ENCODE peak calls at places on chromosomes 1 and 21, in eight cellular contexts. One of them, this sample, is unnamed. For H3K27me3, the result is how much of the 10 kb centered on the place peaks cover.

GRCh38 chr1:52041551-52042185 is 8.1 kb upstream of the KTI12 start:
- DNase-seq in Peyer's patch: no peak
- DNase-seq in Panc1: no peak
- DNase-seq in small intestine: no peak
- DNase-seq in mesendoderm: no peak
- DNase-seq in HL-60: no peak
- DNase-seq in GM23248: no peak
- DNase-seq in neuronal stem cell: no peak
- DNase-seq in this sample: no peak

GRCh38 chr21:42864812-42865211 is 14.5 kb downstream of the WDR4 start:
- DNase-seq in Peyer's patch: no peak
- DNase-seq in Panc1: no peak
- DNase-seq in small intestine: no peak
- DNase-seq in mesendoderm: no peak
- DNase-seq in HL-60: no peak
- DNase-seq in GM23248: peak
- DNase-seq in neuronal stem cell: no peak
- DNase-seq in this sample: no peak

GRCh38 chr1:193763313-193763712 is 576.9 kb upstream of the B3GALT2 start:
- DNase-seq in Peyer's patch: no peak
- DNase-seq in Panc1: no peak
- DNase-seq in small intestine: no peak
- DNase-seq in mesendoderm: no peak
- DNase-seq in HL-60: no peak
- DNase-seq in GM23248: peak
- DNase-seq in neuronal stem cell: no peak
- DNase-seq in this sample: no peak

GRCh38 chr1:160997323-160998038 is 23.5 kb downstream of the F11R start:
- DNase-seq in Peyer's patch: peak
- DNase-seq in Panc1: no peak
- DNase-seq in small intestine: peak
- DNase-seq in mesendoderm: peak
- DNase-seq in HL-60: peak
- DNase-seq in GM23248: peak
- DNase-seq in neuronal stem cell: no peak
- DNase-seq in this sample: peak

GRCh38 chr1:31932491-31933316 is 5.5 kb downstream of the PTP4A2 start:
- DNase-seq in Peyer's patch: no peak
- DNase-seq in Panc1: no peak
- DNase-seq in small intestine: no peak
- DNase-seq in mesendoderm: peak
- DNase-seq in HL-60: peak
- DNase-seq in GM23248: peak
- DNase-seq in neuronal stem cell: no peak
- DNase-seq in this sample: no peak

GRCh38 chr1:8232036-8232757 is 85.7 kb upstream of the SLC45A1 start:
- DNase-seq in Peyer's patch: no peak
- DNase-seq in Panc1: no peak
- DNase-seq in small intestine: peak
- DNase-seq in mesendoderm: no peak
- DNase-seq in HL-60: no peak
- DNase-seq in GM23248: no peak
- DNase-seq in neuronal stem cell: no peak
- DNase-seq in this sample: no peak

GRCh38 chr1:229191066-229191674 is 79.7 kb upstream of the RAB4A start:
- DNase-seq in Peyer's patch: no peak
- DNase-seq in Panc1: no peak
- DNase-seq in small intestine: no peak
- DNase-seq in mesendoderm: peak
- DNase-seq in HL-60: no peak
- DNase-seq in GM23248: peak
- DNase-seq in neuronal stem cell: no peak
- DNase-seq in this sample: peak

GRCh38 chr1:246373828-246374569 is 133.1 kb downstream of the SMYD3 start:
- DNase-seq in Peyer's patch: no peak
- DNase-seq in Panc1: no peak
- DNase-seq in small intestine: no peak
- DNase-seq in mesendoderm: no peak
- DNase-seq in HL-60: no peak
- DNase-seq in GM23248: no peak
- DNase-seq in neuronal stem cell: no peak
- DNase-seq in this sample: no peak

GRCh38 chr1:53584446-53585102 is 125.4 kb downstream of the DMRTB1 start:
- DNase-seq in Peyer's patch: no peak
- DNase-seq in Panc1: no peak
- DNase-seq in small intestine: no peak
- DNase-seq in mesendoderm: no peak
- DNase-seq in HL-60: no peak
- DNase-seq in GM23248: no peak
- DNase-seq in neuronal stem cell: no peak
- DNase-seq in this sample: no peak

GRCh38 chr21:16945580-16945979 is 567.3 kb upstream of the CXADR start:
- DNase-seq in Peyer's patch: no peak
- DNase-seq in Panc1: no peak
- DNase-seq in small intestine: no peak
- DNase-seq in mesendoderm: no peak
- DNase-seq in HL-60: no peak
- DNase-seq in GM23248: no peak
- DNase-seq in neuronal stem cell: no peak
- DNase-seq in this sample: no peak

GRCh38 chr1:115474166-115474565 is 136.1 kb upstream of the NGF start:
- DNase-seq in Peyer's patch: no peak
- DNase-seq in Panc1: no peak
- DNase-seq in small intestine: no peak
- DNase-seq in mesendoderm: no peak
- DNase-seq in HL-60: no peak
- DNase-seq in GM23248: no peak
- DNase-seq in neuronal stem cell: no peak
- DNase-seq in this sample: no peak

GRCh38 chr1:111476214-111476613 is 2.4 kb downstream of the C1orf162 start:
- DNase-seq in Peyer's patch: no peak
- DNase-seq in Panc1: no peak
- DNase-seq in small intestine: no peak
- DNase-seq in mesendoderm: no peak
- DNase-seq in HL-60: no peak
- DNase-seq in GM23248: no peak
- DNase-seq in neuronal stem cell: no peak
- DNase-seq in this sample: no peak

GRCh38 chr1:111475706-111476105 is 1.9 kb downstream of the C1orf162 start:
- DNase-seq in Peyer's patch: no peak
- DNase-seq in Panc1: no peak
- DNase-seq in small intestine: peak
- DNase-seq in mesendoderm: no peak
- DNase-seq in HL-60: no peak
- DNase-seq in GM23248: no peak
- DNase-seq in neuronal stem cell: no peak
- DNase-seq in this sample: no peak

GRCh38 chr1:111474106-111474505 is 322 bp downstream of the C1orf162 start:
- DNase-seq in Peyer's patch: no peak
- DNase-seq in Panc1: no peak
- DNase-seq in small intestine: no peak
- DNase-seq in mesendoderm: no peak
- DNase-seq in HL-60: no peak
- DNase-seq in GM23248: no peak
- DNase-seq in neuronal stem cell: no peak
- DNase-seq in this sample: no peak

GRCh38 chr1:111474521-111474920 is 737 bp downstream of the C1orf162 start:
- DNase-seq in Peyer's patch: no peak
- DNase-seq in Panc1: no peak
- DNase-seq in small intestine: no peak
- DNase-seq in mesendoderm: no peak
- DNase-seq in HL-60: no peak
- DNase-seq in GM23248: no peak
- DNase-seq in neuronal stem cell: no peak
- DNase-seq in this sample: no peak

GRCh38 chr1:111476761-111477309 is 3.1 kb downstream of the C1orf162 start:
- DNase-seq in Peyer's patch: peak
- DNase-seq in Panc1: no peak
- DNase-seq in small intestine: peak
- DNase-seq in mesendoderm: no peak
- DNase-seq in HL-60: peak
- DNase-seq in GM23248: no peak
- DNase-seq in neuronal stem cell: no peak
- DNase-seq in this sample: no peak
- H3K4me3 ChIP-seq in Peyer's patch: no peak
- H3K4me3 ChIP-seq in Panc1: no peak
- H3K4me3 ChIP-seq in small intestine: no peak
- H3K4me3 ChIP-seq in mesendoderm: no peak
- H3K4me3 ChIP-seq in HL-60: no peak
- H3K4me3 ChIP-seq in GM23248: no peak
- H3K4me3 ChIP-seq in neuronal stem cell: no peak
- H3K4me3 ChIP-seq in this sample: no peak

GRCh38 chr1:220884981-220885918 is 6.0 kb downstream of the HLX start:
- DNase-seq in Peyer's patch: no peak
- DNase-seq in Panc1: no peak
- DNase-seq in small intestine: no peak
- DNase-seq in mesendoderm: no peak
- DNase-seq in HL-60: no peak
- DNase-seq in GM23248: no peak
- DNase-seq in neuronal stem cell: no peak
- DNase-seq in this sample: no peak
- H3K27me3 ChIP-seq in Peyer's patch: under half
- H3K27me3 ChIP-seq in Panc1: under half
- H3K27me3 ChIP-seq in small intestine: under half
- H3K27me3 ChIP-seq in mesendoderm: half or more
- H3K27me3 ChIP-seq in HL-60: under half
- H3K27me3 ChIP-seq in GM23248: under half
- H3K27me3 ChIP-seq in neuronal stem cell: half or more
- H3K27me3 ChIP-seq in this sample: under half

GRCh38 chr1:110452330-110452729 is 1.4 kb downstream of the PROK1 start:
- DNase-seq in Peyer's patch: no peak
- DNase-seq in Panc1: no peak
- DNase-seq in small intestine: no peak
- DNase-seq in mesendoderm: no peak
- DNase-seq in HL-60: no peak
- DNase-seq in GM23248: no peak
- DNase-seq in neuronal stem cell: no peak
- DNase-seq in this sample: no peak

GRCh38 chr1:110450928-110451327 is at the start of gene PROK1:
- DNase-seq in Peyer's patch: no peak
- DNase-seq in Panc1: no peak
- DNase-seq in small intestine: no peak
- DNase-seq in mesendoderm: no peak
- DNase-seq in HL-60: no peak
- DNase-seq in GM23248: no peak
- DNase-seq in neuronal stem cell: no peak
- DNase-seq in this sample: no peak

GRCh38 chr1:110455151-110455550 is 4.2 kb downstream of the PROK1 start:
- DNase-seq in Peyer's patch: no peak
- DNase-seq in Panc1: no peak
- DNase-seq in small intestine: no peak
- DNase-seq in mesendoderm: peak
- DNase-seq in HL-60: no peak
- DNase-seq in GM23248: no peak
- DNase-seq in neuronal stem cell: no peak
- DNase-seq in this sample: no peak

GRCh38 chr1:110454328-110454727 is 3.4 kb downstream of the PROK1 start:
- DNase-seq in Peyer's patch: no peak
- DNase-seq in Panc1: no peak
- DNase-seq in small intestine: no peak
- DNase-seq in mesendoderm: no peak
- DNase-seq in HL-60: no peak
- DNase-seq in GM23248: no peak
- DNase-seq in neuronal stem cell: no peak
- DNase-seq in this sample: no peak

DNA sequence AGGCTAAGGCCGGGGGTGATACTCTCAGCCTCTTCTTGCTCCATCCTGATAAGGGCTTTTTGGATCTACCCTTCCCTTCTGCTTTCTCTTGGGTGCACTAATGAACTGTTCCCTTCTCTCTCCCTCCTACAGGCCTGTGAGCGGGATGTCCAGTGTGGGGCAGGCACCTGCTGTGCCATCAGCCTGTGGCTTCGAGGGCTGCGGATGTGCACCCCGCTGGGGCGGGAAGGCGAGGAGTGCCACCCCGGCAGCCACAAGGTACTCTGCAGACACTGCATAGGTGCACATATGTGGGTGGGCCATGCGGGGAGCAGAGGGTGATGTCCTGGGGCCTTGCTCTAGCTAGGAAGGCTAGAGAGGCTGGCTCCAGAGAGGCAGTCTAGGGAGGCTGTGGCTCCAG is 2.9 kb downstream of the PROK1 start:
- DNase-seq in Peyer's patch: no peak
- DNase-seq in Panc1: no peak
- DNase-seq in small intestine: no peak
- DNase-seq in mesendoderm: no peak
- DNase-seq in HL-60: no peak
- DNase-seq in GM23248: no peak
- DNase-seq in neuronal stem cell: no peak
- DNase-seq in this sample: no peak
- H3K4me3 ChIP-seq in Peyer's patch: no peak
- H3K4me3 ChIP-seq in Panc1: no peak
- H3K4me3 ChIP-seq in small intestine: no peak
- H3K4me3 ChIP-seq in mesendoderm: no peak
- H3K4me3 ChIP-seq in HL-60: no peak
- H3K4me3 ChIP-seq in GM23248: no peak
- H3K4me3 ChIP-seq in neuronal stem cell: no peak
- H3K4me3 ChIP-seq in this sample: no peak

GRCh38 chr1:158998037-158998780 is 11.5 kb upstream of the IFI16 start:
- DNase-seq in Peyer's patch: no peak
- DNase-seq in Panc1: no peak
- DNase-seq in small intestine: no peak
- DNase-seq in mesendoderm: no peak
- DNase-seq in HL-60: no peak
- DNase-seq in GM23248: no peak
- DNase-seq in neuronal stem cell: no peak
- DNase-seq in this sample: no peak

GRCh38 chr1:158998781-158999161 is 10.9 kb upstream of the IFI16 start:
- DNase-seq in Peyer's patch: peak
- DNase-seq in Panc1: peak
- DNase-seq in small intestine: peak
- DNase-seq in mesendoderm: peak
- DNase-seq in HL-60: peak
- DNase-seq in GM23248: peak
- DNase-seq in neuronal stem cell: peak
- DNase-seq in this sample: peak

GRCh38 chr1:159000627-159001026 is 9.1 kb upstream of the IFI16 start:
- DNase-seq in Peyer's patch: no peak
- DNase-seq in Panc1: no peak
- DNase-seq in small intestine: peak
- DNase-seq in mesendoderm: peak
- DNase-seq in HL-60: no peak
- DNase-seq in GM23248: peak
- DNase-seq in neuronal stem cell: peak
- DNase-seq in this sample: peak

GRCh38 chr1:158999301-159000069 is 10.2 kb upstream of the IFI16 start:
- DNase-seq in Peyer's patch: no peak
- DNase-seq in Panc1: no peak
- DNase-seq in small intestine: peak
- DNase-seq in mesendoderm: peak
- DNase-seq in HL-60: no peak
- DNase-seq in GM23248: peak
- DNase-seq in neuronal stem cell: peak
- DNase-seq in this sample: peak

DNA sequence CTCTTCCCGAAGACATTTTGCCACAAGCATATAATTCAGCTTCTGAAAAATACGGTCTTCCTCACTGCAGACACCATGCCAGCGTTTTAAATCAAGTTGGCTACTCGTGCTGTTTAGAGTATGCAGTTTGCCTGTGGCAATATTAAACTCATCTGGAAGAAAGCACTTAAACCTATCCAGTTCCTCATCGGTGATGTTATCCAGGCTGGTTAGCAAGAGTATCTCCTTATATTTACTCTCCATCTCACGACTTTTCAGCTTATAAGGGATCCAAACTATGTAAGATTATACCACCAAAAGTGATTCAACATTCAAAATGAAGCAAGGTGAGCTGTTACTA is 9.7 kb upstream of the IFI16 start:
- DNase-seq in Peyer's patch: no peak
- DNase-seq in Panc1: no peak
- DNase-seq in small intestine: no peak
- DNase-seq in mesendoderm: no peak
- DNase-seq in HL-60: no peak
- DNase-seq in GM23248: peak
- DNase-seq in neuronal stem cell: no peak
- DNase-seq in this sample: no peak
- H3K27me3 ChIP-seq in Peyer's patch: under half
- H3K27me3 ChIP-seq in Panc1: under half
- H3K27me3 ChIP-seq in small intestine: under half
- H3K27me3 ChIP-seq in mesendoderm: under half
- H3K27me3 ChIP-seq in HL-60: under half
- H3K27me3 ChIP-seq in GM23248: under half
- H3K27me3 ChIP-seq in neuronal stem cell: under half
- H3K27me3 ChIP-seq in this sample: under half

This sample was measured in MG63.